ENCODE peak calls at places on chromosomes 7 and 10, in eight cellular contexts. U is sigmoid colon, C is SK-N-SH, B is HCT116, W is GM12878, M is stomach, Q is Panc1, P is suprapubic skin. N is an unnamed sample. For H3K27me3 and H3K36me3, the result is how much of the 10 kb centered on the place peaks cover.

GRCh38 chr7:2856388-2857169 is 12.5 kb upstream of the GNA12 start:
- DNase-seq in U (no peak), C (no peak), B (no peak), W (no peak), M (no peak), Q (no peak), P (no peak), N (no peak)

GRCh38 chr10:14812271-14812670 is 25.6 kb downstream of the CDNF start:
- DNase-seq in U (no peak), C (no peak), B (no peak), W (no peak), M (no peak), Q (no peak), P (no peak), N (no peak)

GRCh38 chr10:60508831-60509230 is 119.2 kb upstream of the ANK3 start:
- DNase-seq in U (no peak), C (no peak), B (no peak), W (no peak), M (no peak), Q (no peak), P (no peak), N (no peak)

GRCh38 chr7:118076564-118076963 is 107.4 kb upstream of the LSM8 start:
- DNase-seq in U (no peak), C (no peak), B (no peak), W (no peak), M (no peak), Q (no peak), P (no peak), N (no peak)

GRCh38 chr7:48089415-48089975 is 430 bp downstream of the UPP1 start:
- DNase-seq in U (peak), C (peak), B (no peak), W (no peak), M (peak), Q (no peak), P (no peak), N (peak)

GRCh38 chr7:79329464-79329863 is 124.0 kb downstream of the MAGI2 start:
- DNase-seq in U (no peak), C (no peak), B (no peak), W (no peak), M (no peak), Q (no peak), P (no peak), N (no peak)

GRCh38 chr10:126921974-126922525 is 16.8 kb downstream of the DOCK1 start:
- DNase-seq in U (no peak), C (no peak), B (peak), W (no peak), M (no peak), Q (no peak), P (no peak), N (no peak)

GRCh38 chr10:22042557-22043326 is 39.2 kb upstream of the DNAJC1 start:
- DNase-seq in U (no peak), C (no peak), B (peak), W (no peak), M (no peak), Q (no peak), P (no peak), N (no peak)

GRCh38 chr10:37314350-37314749 is 189.0 kb downstream of the ANKRD30A start:
- DNase-seq in U (no peak), C (no peak), B (no peak), W (no peak), M (no peak), Q (no peak), P (no peak), N (no peak)

GRCh38 chr10:128500642-128501041 is 374.4 kb upstream of the MKI67 start:
- DNase-seq in U (no peak), C (no peak), B (no peak), W (no peak), M (no peak), Q (no peak), P (no peak), N (no peak)
- H3K27me3 ChIP-seq in U (under half), C (under half), B (half or more), W (under half), M (under half), Q (under half), P (under half), N (under half)

DNA sequence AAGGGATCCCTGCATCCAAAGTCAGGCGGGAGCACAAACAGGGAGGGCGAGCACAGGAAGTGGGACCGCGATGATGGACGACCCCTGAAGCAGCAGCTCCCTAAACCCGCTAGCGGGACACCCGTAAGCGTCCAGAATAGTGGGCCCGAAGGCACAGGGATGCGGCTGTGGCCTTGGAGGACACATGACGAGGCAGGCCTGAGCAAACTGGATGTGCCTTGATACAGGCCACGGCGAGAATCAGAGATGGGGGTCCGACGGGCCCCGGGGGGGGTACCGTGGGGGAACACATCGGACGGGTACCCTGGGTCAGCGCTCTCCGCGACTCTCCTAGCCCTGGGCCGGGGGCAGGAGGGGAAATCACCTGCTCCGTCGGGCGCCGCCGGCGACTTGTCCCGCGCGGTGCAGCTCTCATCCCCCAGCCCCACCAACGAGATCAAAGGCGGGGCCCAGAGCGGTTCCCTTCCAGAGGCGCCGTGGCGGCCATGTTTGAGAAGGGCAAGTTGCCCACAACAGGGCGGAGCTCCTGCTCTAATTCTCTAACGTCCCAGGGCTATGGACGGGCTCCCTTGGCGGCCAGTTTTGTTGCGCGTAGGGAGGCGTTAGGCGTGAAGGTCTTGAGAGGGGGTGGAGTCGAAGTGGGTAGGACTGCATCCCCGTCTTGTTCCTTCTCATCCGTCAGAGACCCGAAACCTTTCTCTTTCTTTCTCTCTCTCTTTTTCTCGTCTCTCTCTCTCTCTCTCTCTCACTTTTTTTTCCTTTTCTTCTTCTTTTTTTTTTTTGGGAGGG is at the start of gene CUEDC2:
- DNase-seq in U (peak), C (peak), B (peak), W (peak), M (peak), Q (peak), P (peak), N (peak)
- TF ChIP-seq POLR2AphosphoS5 in U (peak), C (peak), B (peak), W (peak), M (peak), Q (peak), P (peak), N (peak)

GRCh38 chr7:36404639-36405408 is 15.2 kb downstream of the ANLN start:
- DNase-seq in U (no peak), C (no peak), B (no peak), W (no peak), M (no peak), Q (no peak), P (no peak), N (no peak)

GRCh38 chr7:36395171-36395894 is 5.7 kb downstream of the ANLN start:
- DNase-seq in U (no peak), C (no peak), B (no peak), W (no peak), M (no peak), Q (no peak), P (no peak), N (no peak)

GRCh38 chr7:36396150-36396549 is 6.5 kb downstream of the ANLN start:
- DNase-seq in U (no peak), C (no peak), B (no peak), W (no peak), M (no peak), Q (no peak), P (no peak), N (no peak)

GRCh38 chr7:36400606-36401005 is 10.9 kb downstream of the ANLN start:
- DNase-seq in U (no peak), C (no peak), B (no peak), W (no peak), M (no peak), Q (no peak), P (no peak), N (no peak)

DNA sequence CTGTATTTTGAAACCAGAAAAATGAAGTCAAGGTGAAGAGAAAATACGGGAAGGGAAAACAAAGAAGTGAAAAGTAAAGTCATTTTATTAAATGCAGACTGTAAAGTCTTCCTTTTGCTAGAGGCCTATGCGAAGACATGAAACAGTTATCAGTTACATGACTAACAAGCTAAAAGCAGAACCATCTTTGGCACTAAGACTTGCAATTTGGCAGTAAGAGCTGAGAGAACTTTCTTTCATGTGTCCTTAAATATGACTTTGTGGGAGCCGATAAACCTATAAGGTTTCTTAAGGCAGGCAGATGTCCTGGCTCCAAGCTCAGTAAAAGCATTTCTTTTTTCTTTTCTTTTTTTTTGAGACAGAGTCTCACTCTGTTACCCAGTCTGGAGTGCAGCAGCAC is 10.4 kb downstream of the ANLN start:
- DNase-seq in U (no peak), C (no peak), B (no peak), W (no peak), M (no peak), Q (no peak), P (no peak), N (no peak)
- H3K36me3 ChIP-seq in U (under half), C (under half), B (half or more), W (under half), M (under half), Q (half or more), P (under half), N (under half)

GRCh38 chr7:64884085-64884912 is 18.8 kb upstream of the ZNF273 start:
- DNase-seq in U (peak), C (peak), B (no peak), W (no peak), M (no peak), Q (no peak), P (peak), N (no peak)

GRCh38 chr7:64884913-64885370 is 18.1 kb upstream of the ZNF273 start:
- DNase-seq in U (peak), C (peak), B (no peak), W (no peak), M (peak), Q (no peak), P (no peak), N (no peak)

GRCh38 chr7:64887756-64888508 is 15.1 kb upstream of the ZNF273 start:
- DNase-seq in U (peak), C (peak), B (no peak), W (no peak), M (peak), Q (no peak), P (peak), N (no peak)

GRCh38 chr7:64886956-64887545 is 16.0 kb upstream of the ZNF273 start:
- DNase-seq in U (no peak), C (peak), B (no peak), W (no peak), M (peak), Q (no peak), P (peak), N (no peak)

DNA sequence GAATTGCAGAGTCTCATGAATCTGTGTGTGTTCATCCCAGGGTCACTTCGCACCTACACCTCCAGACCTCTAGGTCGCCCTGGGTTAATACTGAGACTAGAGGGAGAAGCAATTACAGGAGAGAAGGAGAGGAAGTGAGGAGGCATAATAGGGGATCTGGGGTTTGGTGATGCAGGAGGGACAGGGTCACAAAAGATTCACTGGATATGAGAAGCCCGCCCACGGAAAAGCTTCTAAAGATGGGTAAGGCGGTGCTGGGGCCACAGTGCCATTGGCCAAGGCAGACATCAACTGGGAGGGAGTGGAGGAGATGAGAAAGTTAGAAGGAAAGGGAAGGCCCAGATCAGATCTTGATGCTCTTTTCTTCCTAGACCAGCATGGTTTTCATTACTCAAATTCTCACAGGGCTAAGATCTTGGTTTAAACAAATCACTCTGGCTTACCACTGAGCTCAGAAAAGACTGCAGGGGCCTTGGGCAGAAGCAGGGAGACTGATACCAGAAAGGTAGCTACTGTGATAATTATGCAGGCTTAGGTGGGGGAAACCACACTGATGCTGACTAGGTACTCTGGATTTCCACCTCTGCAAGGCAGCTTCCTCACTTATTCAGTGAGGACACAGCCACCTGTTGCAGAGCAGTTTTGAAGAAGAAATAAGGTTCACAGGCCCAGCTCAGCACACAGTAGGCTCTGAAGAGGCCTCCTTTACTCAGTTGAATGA is 17.4 kb upstream of the ZNF273 start:
- DNase-seq in U (peak), C (peak), B (no peak), W (no peak), M (no peak), Q (no peak), P (peak), N (no peak)
- H3K27me3 ChIP-seq in U (under half), C (under half), B (under half), W (under half), M (under half), Q (under half), P (under half), N (under half)

DNA sequence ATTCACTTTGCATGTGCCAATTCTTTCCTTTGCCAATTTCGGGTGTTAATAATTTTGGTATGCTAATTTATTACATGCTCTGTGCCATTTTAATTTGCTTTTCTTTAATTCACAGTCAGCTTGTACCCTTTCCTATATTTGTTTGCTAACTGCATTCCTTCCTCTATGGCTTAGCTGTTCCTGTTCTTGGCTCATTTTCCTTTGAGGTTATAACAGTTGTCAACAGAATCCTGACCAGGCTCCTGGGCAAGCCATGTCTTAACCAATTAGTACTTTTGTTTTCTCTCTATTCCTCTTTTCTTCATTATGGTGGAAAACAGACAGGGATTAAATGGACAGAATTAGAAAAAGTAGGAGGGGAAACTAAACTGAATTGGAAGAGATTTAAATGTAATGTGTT is 73.7 kb upstream of the RPA3 start:
- DNase-seq in U (no peak), C (no peak), B (no peak), W (no peak), M (no peak), Q (no peak), P (no peak), N (no peak)
- TF ChIP-seq POLR2AphosphoS5 in U (no peak), C (no peak), B (no peak), W (no peak), M (peak), Q (no peak), P (no peak), N (no peak)

GRCh38 chr10:103184615-103185014 is 8.5 kb downstream of the NT5C2 start:
- DNase-seq in U (no peak), C (no peak), B (no peak), W (no peak), M (no peak), Q (no peak), P (no peak), N (peak)

GRCh38 chr10:103177123-103177522 is 15.9 kb downstream of the NT5C2 start:
- DNase-seq in U (no peak), C (no peak), B (no peak), W (no peak), M (no peak), Q (no peak), P (no peak), N (no peak)

GRCh38 chr10:103181244-103181643 is 11.8 kb downstream of the NT5C2 start:
- DNase-seq in U (no peak), C (no peak), B (no peak), W (peak), M (no peak), Q (no peak), P (no peak), N (no peak)

GRCh38 chr10:103175580-103176285 is 17.3 kb downstream of the NT5C2 start:
- DNase-seq in U (no peak), C (no peak), B (no peak), W (no peak), M (no peak), Q (no peak), P (no peak), N (no peak)

DNA sequence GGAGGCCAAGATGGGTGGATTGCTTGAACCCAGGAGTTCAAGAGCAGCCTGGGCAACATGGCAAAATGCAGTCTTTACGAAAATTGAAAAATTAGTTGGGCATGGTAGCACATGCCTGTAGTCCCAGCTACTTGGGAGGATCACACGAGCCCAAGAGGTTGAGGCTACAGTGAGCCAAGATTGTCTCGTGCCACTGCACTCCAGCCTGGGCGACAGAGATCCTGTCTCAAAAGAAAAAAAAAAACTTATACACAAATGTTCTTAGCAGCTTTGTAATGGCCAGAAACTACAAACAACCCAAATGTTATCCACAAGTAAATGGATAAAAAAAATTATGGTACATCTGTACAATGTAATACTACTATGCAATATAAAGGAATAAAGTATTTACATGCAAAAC is 12.6 kb downstream of the NT5C2 start:
- DNase-seq in U (no peak), C (no peak), B (no peak), W (no peak), M (no peak), Q (no peak), P (no peak), N (no peak)
- H3K36me3 ChIP-seq in U (under half), C (under half), B (under half), W (under half), M (under half), Q (under half), P (under half), N (under half)

GRCh38 chr7:101173752-101174244 is 6.3 kb downstream of the NAT16 start:
- DNase-seq in U (no peak), C (peak), B (peak), W (no peak), M (peak), Q (no peak), P (no peak), N (no peak)
- H3K27me3 ChIP-seq in U (half or more), C (under half), B (under half), W (under half), M (under half), Q (under half), P (half or more), N (under half)

DNA sequence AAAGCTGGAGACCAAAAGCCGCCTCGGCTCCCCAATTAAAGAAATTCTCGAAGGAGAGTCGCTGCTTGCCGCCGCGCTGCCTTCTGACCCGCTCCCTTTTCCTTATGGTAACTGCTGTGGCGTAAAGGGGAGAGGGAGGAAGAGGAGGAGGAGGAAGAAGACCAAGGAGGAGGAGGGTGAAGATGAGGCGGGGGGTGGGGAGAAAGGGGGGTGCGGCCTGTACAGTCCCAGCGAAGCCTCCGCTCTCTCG is 388 bp downstream of the CNOT4 start:
- DNase-seq in U (no peak), C (no peak), B (no peak), W (no peak), M (no peak), Q (no peak), P (no peak), N (no peak)
- TF ChIP-seq POLR2AphosphoS5 in U (no peak), C (no peak), B (no peak), W (no peak), M (no peak), Q (no peak), P (no peak), N (no peak)